ENCODE peak calls at places on chromosomes 11 and 22, in nine cellular contexts. One of them, this sample, is unnamed.

GRCh38 chr11:9639099-9639498 is 24.8 kb upstream of the SWAP70 start:
- DNase-seq in RWPE2: no peak
- DNase-seq in spleen: peak; percentile 83
- DNase-seq in AG10803: no peak
- DNase-seq in Peyer's patch: peak; percentile 85
- DNase-seq in thoracic aorta: no peak
- DNase-seq in cardiac fibroblast: no peak
- DNase-seq in PC-9: no peak
- DNase-seq in SK-N-SH: no peak
- DNase-seq in this sample: no peak

GRCh38 chr11:32396991-32397390 is 38.3 kb downstream of the WT1 start:
- DNase-seq in RWPE2: no peak
- DNase-seq in spleen: no peak
- DNase-seq in AG10803: peak; percentile 62
- DNase-seq in Peyer's patch: no peak
- DNase-seq in thoracic aorta: no peak
- DNase-seq in cardiac fibroblast: peak; percentile 73
- DNase-seq in PC-9: no peak
- DNase-seq in SK-N-SH: no peak
- DNase-seq in this sample: no peak

GRCh38 chr22:48560389-48560751 is 1267.3 kb downstream of the BRD1 start:
- DNase-seq in RWPE2: no peak
- DNase-seq in spleen: no peak
- DNase-seq in AG10803: no peak
- DNase-seq in Peyer's patch: no peak
- DNase-seq in thoracic aorta: no peak
- DNase-seq in cardiac fibroblast: no peak
- DNase-seq in PC-9: no peak
- DNase-seq in SK-N-SH: no peak
- DNase-seq in this sample: no peak

GRCh38 chr22:47295226-47295901 is 532.9 kb downstream of the TBC1D22A start:
- DNase-seq in RWPE2: no peak
- DNase-seq in spleen: no peak
- DNase-seq in AG10803: no peak
- DNase-seq in Peyer's patch: peak; percentile 25
- DNase-seq in thoracic aorta: no peak
- DNase-seq in cardiac fibroblast: no peak
- DNase-seq in PC-9: no peak
- DNase-seq in SK-N-SH: peak; percentile 9
- DNase-seq in this sample: no peak

GRCh38 chr11:74559934-74560309 is 32.5 kb upstream of the POLD3 start:
- DNase-seq in RWPE2: no peak
- DNase-seq in spleen: no peak
- DNase-seq in AG10803: no peak
- DNase-seq in Peyer's patch: no peak
- DNase-seq in thoracic aorta: no peak
- DNase-seq in cardiac fibroblast: no peak
- DNase-seq in PC-9: no peak
- DNase-seq in SK-N-SH: no peak
- DNase-seq in this sample: no peak

GRCh38 chr11:94845622-94846021 is 77.5 kb downstream of the AMOTL1 start:
- DNase-seq in RWPE2: no peak
- DNase-seq in spleen: no peak
- DNase-seq in AG10803: no peak
- DNase-seq in Peyer's patch: no peak
- DNase-seq in thoracic aorta: no peak
- DNase-seq in cardiac fibroblast: peak; percentile 37
- DNase-seq in PC-9: no peak
- DNase-seq in SK-N-SH: no peak
- DNase-seq in this sample: no peak

GRCh38 chr11:89608234-89608966 is 101.7 kb upstream of the TRIM77 start:
- DNase-seq in RWPE2: no peak
- DNase-seq in spleen: no peak
- DNase-seq in AG10803: no peak
- DNase-seq in Peyer's patch: no peak
- DNase-seq in thoracic aorta: no peak
- DNase-seq in cardiac fibroblast: no peak
- DNase-seq in PC-9: no peak
- DNase-seq in SK-N-SH: no peak
- DNase-seq in this sample: no peak

GRCh38 chr22:29842740-29843139 is 4.7 kb upstream of the ASCC2 start:
- DNase-seq in RWPE2: no peak
- DNase-seq in spleen: no peak
- DNase-seq in AG10803: peak; percentile 92
- DNase-seq in Peyer's patch: no peak
- DNase-seq in thoracic aorta: no peak
- DNase-seq in cardiac fibroblast: peak; percentile 91
- DNase-seq in PC-9: peak; percentile 30
- DNase-seq in SK-N-SH: no peak
- DNase-seq in this sample: peak; percentile 79

GRCh38 chr11:69438286-69438920 is 43.1 kb upstream of the LINC01488 start:
- DNase-seq in RWPE2: no peak
- DNase-seq in spleen: peak; percentile 65
- DNase-seq in AG10803: no peak
- DNase-seq in Peyer's patch: no peak
- DNase-seq in thoracic aorta: no peak
- DNase-seq in cardiac fibroblast: no peak
- DNase-seq in PC-9: no peak
- DNase-seq in SK-N-SH: no peak
- DNase-seq in this sample: no peak

GRCh38 chr11:2421226-2421994 is 20.9 kb downstream of the TSSC4 start:
- DNase-seq in RWPE2: no peak
- DNase-seq in spleen: no peak
- DNase-seq in AG10803: no peak
- DNase-seq in Peyer's patch: no peak
- DNase-seq in thoracic aorta: no peak
- DNase-seq in cardiac fibroblast: no peak
- DNase-seq in PC-9: no peak
- DNase-seq in SK-N-SH: no peak
- DNase-seq in this sample: no peak

GRCh38 chr11:68753300-68753699 is 2.0 kb upstream of the TESMIN start:
- DNase-seq in RWPE2: no peak
- DNase-seq in spleen: no peak
- DNase-seq in AG10803: no peak
- DNase-seq in Peyer's patch: no peak
- DNase-seq in thoracic aorta: no peak
- DNase-seq in cardiac fibroblast: no peak
- DNase-seq in PC-9: no peak
- DNase-seq in SK-N-SH: no peak
- DNase-seq in this sample: no peak

DNA sequence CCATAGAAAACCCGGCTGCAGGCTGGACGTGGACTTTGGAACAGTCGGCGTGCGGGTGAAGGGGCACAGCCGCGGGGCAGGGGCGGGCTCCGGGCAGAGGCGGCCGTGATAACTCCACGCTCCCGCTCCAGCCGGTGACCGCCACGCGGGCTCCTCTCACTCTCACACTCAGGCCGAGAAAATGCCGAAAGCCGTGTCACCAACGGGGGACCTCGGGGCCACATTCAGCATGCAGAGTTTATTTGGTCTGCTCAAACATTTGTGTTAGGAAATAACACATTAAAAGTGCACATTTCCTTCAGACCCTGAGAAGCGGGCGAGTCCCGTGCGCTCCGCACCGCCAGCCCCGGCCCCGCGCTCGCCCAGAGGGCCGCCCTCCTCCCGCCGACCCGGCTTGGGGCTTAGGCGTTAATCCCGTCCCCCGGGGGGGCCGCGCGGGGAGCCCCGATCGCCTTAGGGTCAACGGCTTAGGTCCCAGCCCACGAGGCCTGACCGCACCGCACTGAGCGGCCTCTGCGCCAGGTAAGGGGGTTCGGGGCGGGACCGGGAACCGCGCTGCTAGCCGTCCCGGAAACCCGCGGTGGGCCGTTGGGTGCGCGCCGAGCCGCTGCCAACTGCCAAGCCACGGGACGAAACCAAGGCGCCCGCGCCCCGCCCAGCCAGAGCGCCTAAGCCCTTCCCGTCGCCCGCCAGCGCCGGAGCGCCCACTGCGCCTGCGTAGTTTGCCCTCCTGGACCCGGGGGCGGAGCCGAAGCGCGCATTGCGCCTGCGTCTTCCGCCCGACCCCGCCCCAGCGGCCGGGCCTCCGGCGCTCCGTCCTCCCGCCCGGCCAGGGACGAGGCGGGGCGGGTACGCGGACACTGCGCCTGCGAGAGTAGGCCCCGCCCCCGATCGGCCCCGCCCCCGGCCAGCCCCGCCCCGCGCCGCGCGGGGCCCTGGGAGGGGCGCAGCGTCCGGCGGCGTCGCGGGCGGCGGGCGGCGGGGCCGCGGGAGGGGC is at the start of gene ZBED4:
- DNase-seq in RWPE2: peak; percentile 94
- DNase-seq in spleen: peak; percentile 100
- DNase-seq in AG10803: peak; percentile 92
- DNase-seq in Peyer's patch: peak; percentile 99
- DNase-seq in thoracic aorta: peak; percentile 81
- DNase-seq in cardiac fibroblast: peak; percentile 98
- DNase-seq in PC-9: peak; percentile 99
- DNase-seq in SK-N-SH: peak; percentile 100
- DNase-seq in this sample: peak; percentile 82
- H3K4me3 ChIP-seq in RWPE2: peak within 1 kb of the TSS; percentile 86
- H3K4me3 ChIP-seq in spleen: peak within 1 kb of the TSS; percentile 69
- H3K4me3 ChIP-seq in AG10803: peak within 1 kb of the TSS; percentile 82
- H3K4me3 ChIP-seq in Peyer's patch: peak within 1 kb of the TSS; percentile 77
- H3K4me3 ChIP-seq in thoracic aorta: peak within 1 kb of the TSS; percentile 88
- H3K4me3 ChIP-seq in cardiac fibroblast: peak within 1 kb of the TSS; percentile 78
- H3K4me3 ChIP-seq in PC-9: peak within 1 kb of the TSS; percentile 74
- H3K4me3 ChIP-seq in SK-N-SH: peak within 1 kb of the TSS; percentile 77
- H3K4me3 ChIP-seq in this sample: peak within 1 kb of the TSS; percentile 95

DNA sequence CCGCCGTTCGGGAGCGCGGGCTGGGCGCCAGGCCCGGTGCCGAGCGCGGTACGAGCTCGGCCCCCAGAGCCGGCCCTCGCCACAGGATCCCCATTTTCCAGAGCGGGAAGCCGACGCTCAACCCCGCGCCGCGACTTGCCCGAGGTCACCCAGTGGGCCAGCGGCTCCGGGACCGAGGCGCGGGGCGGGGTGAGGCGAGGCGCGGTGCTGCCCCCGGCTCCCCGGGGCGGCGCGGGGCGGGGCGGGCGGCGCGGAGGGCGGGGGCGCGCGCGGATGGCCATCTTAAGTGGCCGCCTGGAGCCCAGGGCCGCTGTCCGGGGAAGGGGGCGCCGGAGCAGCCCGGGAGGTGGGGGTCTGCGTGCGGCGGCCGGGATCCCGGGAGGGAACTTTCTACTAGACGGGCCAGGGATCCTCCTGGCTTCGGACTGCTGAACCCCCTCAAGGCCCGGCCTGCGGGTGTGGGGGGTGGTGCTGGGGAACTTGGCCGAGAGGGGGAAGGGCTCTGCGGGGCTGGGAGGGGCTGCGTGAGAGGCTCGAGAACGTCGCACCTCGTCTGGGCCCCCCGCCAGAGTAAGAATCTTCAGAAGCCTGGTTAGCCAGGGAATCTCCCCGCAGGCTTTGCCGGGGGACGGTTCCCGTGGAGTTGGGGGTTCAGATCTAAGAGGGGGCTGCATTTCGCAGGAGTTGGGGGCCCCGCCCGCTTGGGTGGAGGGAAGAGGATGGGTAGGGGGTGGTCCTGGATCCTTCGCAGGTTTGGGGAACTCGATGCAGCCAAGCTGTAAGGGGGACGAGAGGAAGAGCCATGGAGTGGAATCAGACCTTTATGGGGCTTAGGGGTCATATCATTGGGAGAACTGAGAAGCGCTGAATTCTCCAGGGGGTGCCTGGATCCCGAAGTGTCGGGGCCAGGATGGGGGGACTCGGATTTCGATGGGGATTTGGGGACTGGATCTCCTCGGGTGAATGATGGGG is 666 bp upstream of the INPPL1 start:
- DNase-seq in RWPE2: no peak
- DNase-seq in spleen: peak; percentile 93
- DNase-seq in AG10803: peak; percentile 70
- DNase-seq in Peyer's patch: peak; percentile 87
- DNase-seq in thoracic aorta: no peak
- DNase-seq in cardiac fibroblast: peak; percentile 76
- DNase-seq in PC-9: peak; percentile 81
- DNase-seq in SK-N-SH: peak; percentile 84
- DNase-seq in this sample: no peak
- TF ChIP-seq CTCF in RWPE2: no peak
- TF ChIP-seq CTCF in spleen: no peak
- TF ChIP-seq CTCF in AG10803: no peak
- TF ChIP-seq CTCF in Peyer's patch: no peak
- TF ChIP-seq CTCF in thoracic aorta: no peak
- TF ChIP-seq CTCF in cardiac fibroblast: no peak
- TF ChIP-seq CTCF in PC-9: no peak
- TF ChIP-seq CTCF in SK-N-SH: no peak
- TF ChIP-seq CTCF in this sample: no peak

DNA sequence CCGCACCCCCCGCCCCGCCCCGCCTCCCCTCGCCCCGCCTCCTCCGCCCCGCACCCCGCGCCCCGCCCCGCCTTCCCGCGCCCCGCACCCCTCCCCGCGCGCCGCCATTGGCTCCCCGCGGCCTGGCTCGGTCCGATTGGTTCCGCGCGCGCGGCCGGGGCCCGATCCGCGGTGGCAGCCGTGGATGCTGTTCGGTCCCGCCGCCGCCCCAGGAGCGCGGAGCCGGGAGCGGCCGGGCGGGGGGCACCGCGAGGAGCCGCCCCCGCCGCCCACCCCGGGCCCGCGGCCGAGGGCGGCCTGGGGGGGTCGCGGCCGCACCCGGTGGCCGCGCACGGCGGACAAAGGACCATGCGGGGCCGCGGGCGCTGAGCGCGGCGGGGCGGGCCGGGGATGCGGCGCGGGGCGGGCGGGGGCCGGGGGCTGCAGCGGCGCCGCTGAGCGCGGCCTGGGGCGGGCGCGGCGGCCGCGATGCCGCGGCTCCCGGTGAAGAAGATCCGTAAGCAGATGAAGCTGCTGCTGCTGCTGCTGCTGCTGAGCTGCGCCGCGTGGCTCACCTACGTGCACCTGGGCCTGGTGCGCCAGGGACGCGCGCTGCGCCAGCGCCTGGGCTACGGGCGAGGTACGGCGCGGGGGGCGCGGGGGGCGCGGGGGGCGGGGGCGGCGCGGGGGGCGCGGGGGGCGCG is at the start of gene B4GALNT4:
- DNase-seq in RWPE2: peak; percentile 63
- DNase-seq in spleen: no peak
- DNase-seq in AG10803: no peak
- DNase-seq in Peyer's patch: no peak
- DNase-seq in thoracic aorta: no peak
- DNase-seq in cardiac fibroblast: peak; percentile 29
- DNase-seq in PC-9: no peak
- DNase-seq in SK-N-SH: peak; percentile 99
- DNase-seq in this sample: no peak
- H3K4me3 ChIP-seq in RWPE2: peak within 1 kb of the TSS; percentile 53
- H3K4me3 ChIP-seq in spleen: peak within 1 kb of the TSS; percentile 9
- H3K4me3 ChIP-seq in AG10803: peak within 1 kb of the TSS; percentile 23
- H3K4me3 ChIP-seq in Peyer's patch: no peak within 1 kb of the TSS
- H3K4me3 ChIP-seq in thoracic aorta: peak within 1 kb of the TSS; percentile 8
- H3K4me3 ChIP-seq in cardiac fibroblast: peak within 1 kb of the TSS; percentile 37
- H3K4me3 ChIP-seq in PC-9: no peak within 1 kb of the TSS
- H3K4me3 ChIP-seq in SK-N-SH: peak within 1 kb of the TSS; percentile 63
- H3K4me3 ChIP-seq in this sample: peak within 1 kb of the TSS; percentile 56

DNA sequence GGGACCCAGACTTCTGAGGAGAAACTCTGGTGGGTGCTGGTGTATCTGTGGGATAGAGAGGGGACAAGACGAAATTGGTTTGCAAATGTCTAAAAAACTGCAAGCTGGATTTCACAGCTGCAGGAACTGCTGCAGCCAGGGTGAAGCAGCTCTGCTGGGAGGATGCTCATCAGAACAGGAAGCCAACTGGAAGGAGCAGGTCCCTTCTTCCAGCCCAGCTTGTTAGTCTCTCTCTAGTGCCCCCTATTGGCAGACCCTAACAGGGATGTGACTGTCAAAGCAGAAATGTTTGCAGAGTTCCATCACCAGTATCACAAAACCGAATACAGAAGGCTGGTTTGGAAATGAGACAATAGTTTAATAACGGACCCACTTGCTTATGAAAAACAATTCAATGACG is 74.8 kb upstream of the SLC22A12 start:
- DNase-seq in RWPE2: no peak
- DNase-seq in spleen: no peak
- DNase-seq in AG10803: no peak
- DNase-seq in Peyer's patch: no peak
- DNase-seq in thoracic aorta: no peak
- DNase-seq in cardiac fibroblast: no peak
- DNase-seq in PC-9: no peak
- DNase-seq in SK-N-SH: no peak
- DNase-seq in this sample: no peak
- TF ChIP-seq CTCF in RWPE2: peak; percentile 11
- TF ChIP-seq CTCF in spleen: no peak
- TF ChIP-seq CTCF in AG10803: no peak
- TF ChIP-seq CTCF in Peyer's patch: no peak
- TF ChIP-seq CTCF in thoracic aorta: no peak
- TF ChIP-seq CTCF in cardiac fibroblast: peak; percentile 8
- TF ChIP-seq CTCF in PC-9: no peak
- TF ChIP-seq CTCF in SK-N-SH: peak; percentile 19
- TF ChIP-seq CTCF in this sample: peak; percentile 37

This sample was measured in HFF-Myc.